ENCODE peak calls at places on chromosomes 6 and 20, in seven cellular contexts. K, O, B, D, R, Q and L are unnamed samples.

GRCh38 chr6:26211963-26212362 is 124.7 kb downstream of the HFE start:
- DNase-seq in R (no peak), B (no peak), K (no peak), D (no peak), Q (no peak), O (no peak), L (no peak)

GRCh38 chr20:58867211-58867610 is 14.7 kb downstream of the GNAS start:
- DNase-seq in D (no peak), K (peak), O (no peak), Q (no peak), R (no peak), B (no peak), L (no peak)

GRCh38 chr6:112054001-112054400 is at the start of gene CCN6:
- DNase-seq in R (no peak), B (no peak), K (no peak), O (no peak), Q (no peak), D (no peak), L (no peak)

GRCh38 chr6:150048099-150048498 is 20.8 kb downstream of the ULBP3 start:
- DNase-seq in O (no peak), D (no peak), R (no peak), B (no peak), Q (no peak), K (no peak), L (no peak)

GRCh38 chr20:9878096-9878495 is 39.2 kb upstream of the PAK5 start:
- DNase-seq in R (no peak), B (no peak), K (no peak), O (no peak), Q (no peak), D (no peak), L (no peak)

GRCh38 chr6:14713008-14713452 is 532.8 kb upstream of the JARID2 start:
- DNase-seq in R (no peak), Q (no peak), D (no peak), B (peak), K (peak), O (no peak), L (peak)

GRCh38 chr20:19653328-19653727 is 104.7 kb upstream of the RIN2 start:
- DNase-seq in O (no peak), K (no peak), B (no peak), Q (no peak), D (no peak), R (no peak), L (no peak)

GRCh38 chr6:159693128-159693893 is at the start of gene SOD2:
- DNase-seq in R (peak), Q (peak), D (peak), K (peak), B (peak), O (peak), L (no peak)

GRCh38 chr20:34615477-34615876 is 57.0 kb downstream of the MAP1LC3A start:
- DNase-seq in Q (no peak), D (no peak), B (no peak), K (peak), R (no peak), O (no peak), L (no peak)

GRCh38 chr6:21158149-21158548 is 435.4 kb upstream of the SOX4 start:
- DNase-seq in Q (no peak), R (no peak), D (no peak), O (no peak), B (no peak), K (no peak), L (no peak)

GRCh38 chr6:147849401-147849800 is 340.9 kb downstream of the SAMD5 start:
- DNase-seq in R (no peak), O (no peak), K (no peak), Q (no peak), D (no peak), B (no peak), L (no peak)